ENCODE peak calls at places on chromosome 20, in four cellular contexts. One of them, this sample, is unnamed.

GRCh38 chr20:14896569-14896968 is 559.2 kb upstream of the FLRT3 start:
- DNase-seq in NB4: no peak
- DNase-seq in astrocyte: no peak
- DNase-seq in BE2C: no peak
- DNase-seq in this sample: no peak

GRCh38 chr20:19211252-19211651 is 1.2 kb upstream of the SLC24A3 start:
- DNase-seq in NB4: no peak
- DNase-seq in astrocyte: no peak
- DNase-seq in BE2C: no peak
- DNase-seq in this sample: no peak

GRCh38 chr20:53582574-53583351 is 10.9 kb downstream of the ZNF217 start:
- DNase-seq in NB4: peak
- DNase-seq in astrocyte: peak
- DNase-seq in BE2C: peak
- DNase-seq in this sample: peak

GRCh38 chr20:48102821-48103635 is 317.7 kb upstream of the SULF2 start:
- DNase-seq in NB4: no peak
- DNase-seq in astrocyte: peak
- DNase-seq in BE2C: no peak
- DNase-seq in this sample: no peak

GRCh38 chr20:33673411-33674293 is 576 bp downstream of the NECAB3 start:
- DNase-seq in NB4: peak
- DNase-seq in astrocyte: no peak
- DNase-seq in BE2C: no peak
- DNase-seq in this sample: no peak

GRCh38 chr20:47154089-47154488 is 202.4 kb downstream of the ZMYND8 start:
- DNase-seq in NB4: no peak
- DNase-seq in astrocyte: no peak
- DNase-seq in BE2C: no peak
- DNase-seq in this sample: no peak

GRCh38 chr20:40525356-40525755 is 163.7 kb downstream of the MAFB start:
- DNase-seq in NB4: no peak
- DNase-seq in astrocyte: peak
- DNase-seq in BE2C: no peak
- DNase-seq in this sample: no peak

GRCh38 chr20:23350855-23351838 is 556 bp downstream of the NXT1 start:
- DNase-seq in NB4: peak
- DNase-seq in astrocyte: peak
- DNase-seq in BE2C: peak
- DNase-seq in this sample: peak

GRCh38 chr20:32908334-32909292 is 49.9 kb downstream of the EFCAB8 start:
- DNase-seq in NB4: peak
- DNase-seq in astrocyte: no peak
- DNase-seq in BE2C: no peak
- DNase-seq in this sample: no peak

GRCh38 chr20:62625516-62625915 is 16.8 kb upstream of the SLCO4A1 start:
- DNase-seq in NB4: no peak
- DNase-seq in astrocyte: no peak
- DNase-seq in BE2C: no peak
- DNase-seq in this sample: no peak

GRCh38 chr20:62624719-62625455 is 17.4 kb upstream of the SLCO4A1 start:
- DNase-seq in NB4: no peak
- DNase-seq in astrocyte: no peak
- DNase-seq in BE2C: no peak
- DNase-seq in this sample: no peak

GRCh38 chr20:62623488-62624324 is 18.6 kb upstream of the SLCO4A1 start:
- DNase-seq in NB4: peak
- DNase-seq in astrocyte: peak
- DNase-seq in BE2C: peak
- DNase-seq in this sample: peak

GRCh38 chr20:62622877-62623487 is 19.3 kb upstream of the SLCO4A1 start:
- DNase-seq in NB4: no peak
- DNase-seq in astrocyte: no peak
- DNase-seq in BE2C: no peak
- DNase-seq in this sample: no peak

DNA sequence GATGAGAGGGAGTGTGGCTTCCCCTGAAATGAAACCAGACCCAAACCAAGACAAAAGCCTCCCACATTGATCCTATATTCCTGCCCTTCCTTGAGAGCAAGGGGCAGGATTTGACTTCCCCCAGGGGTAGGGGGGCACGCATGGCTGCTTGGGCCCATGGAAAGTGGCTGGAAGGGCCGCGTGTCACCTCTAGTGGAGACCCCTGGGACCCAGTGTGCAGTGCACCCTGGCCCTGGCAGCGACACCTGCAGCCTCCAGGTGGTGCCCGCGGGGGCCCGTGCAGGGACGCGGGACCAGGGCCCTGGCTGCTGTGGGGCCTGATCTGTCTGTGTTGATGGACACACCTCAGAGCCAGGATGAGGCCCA is 18.0 kb upstream of the SLCO4A1 start:
- DNase-seq in NB4: no peak
- DNase-seq in astrocyte: no peak
- DNase-seq in BE2C: peak
- DNase-seq in this sample: no peak
- H3K4me3 ChIP-seq in NB4: no peak
- H3K4me3 ChIP-seq in astrocyte: no peak
- H3K4me3 ChIP-seq in BE2C: no peak
- H3K4me3 ChIP-seq in this sample: no peak

GRCh38 chr20:43665466-43666176 is 1.3 kb upstream of the MYBL2 start:
- DNase-seq in NB4: no peak
- DNase-seq in astrocyte: no peak
- DNase-seq in BE2C: no peak
- DNase-seq in this sample: no peak

GRCh38 chr20:43667341-43668132 is 623 bp downstream of the MYBL2 start:
- DNase-seq in NB4: peak
- DNase-seq in astrocyte: no peak
- DNase-seq in BE2C: peak
- DNase-seq in this sample: no peak

GRCh38 chr20:43670423-43670822 is 3.5 kb downstream of the MYBL2 start:
- DNase-seq in NB4: no peak
- DNase-seq in astrocyte: no peak
- DNase-seq in BE2C: no peak
- DNase-seq in this sample: no peak

GRCh38 chr20:43666376-43667328 is at the start of gene MYBL2:
- DNase-seq in NB4: peak
- DNase-seq in astrocyte: peak
- DNase-seq in BE2C: peak
- DNase-seq in this sample: peak

DNA sequence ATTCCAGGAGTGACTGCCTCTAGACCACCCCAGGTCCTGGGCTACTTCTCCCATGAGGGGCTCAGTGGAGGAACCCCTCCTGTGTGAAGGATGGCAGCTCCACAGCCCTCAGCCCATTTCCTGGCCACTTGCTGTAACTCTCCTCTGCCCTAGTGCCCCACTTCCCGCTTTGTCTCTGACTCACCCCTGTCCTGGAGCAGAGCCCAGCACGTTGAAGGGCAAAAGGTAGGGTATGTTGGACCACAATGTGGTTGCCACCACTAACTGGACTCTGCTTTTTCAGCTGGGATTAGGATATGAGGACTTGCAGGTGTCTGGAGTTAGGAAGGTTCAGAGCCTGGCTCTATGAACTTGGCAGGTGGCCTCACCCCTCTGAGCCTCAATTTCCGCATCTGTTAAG is 2.4 kb downstream of the MYBL2 start:
- DNase-seq in NB4: peak
- DNase-seq in astrocyte: peak
- DNase-seq in BE2C: no peak
- DNase-seq in this sample: peak
- H3K4me3 ChIP-seq in NB4: no peak
- H3K4me3 ChIP-seq in astrocyte: no peak
- H3K4me3 ChIP-seq in BE2C: no peak
- H3K4me3 ChIP-seq in this sample: no peak

DNA sequence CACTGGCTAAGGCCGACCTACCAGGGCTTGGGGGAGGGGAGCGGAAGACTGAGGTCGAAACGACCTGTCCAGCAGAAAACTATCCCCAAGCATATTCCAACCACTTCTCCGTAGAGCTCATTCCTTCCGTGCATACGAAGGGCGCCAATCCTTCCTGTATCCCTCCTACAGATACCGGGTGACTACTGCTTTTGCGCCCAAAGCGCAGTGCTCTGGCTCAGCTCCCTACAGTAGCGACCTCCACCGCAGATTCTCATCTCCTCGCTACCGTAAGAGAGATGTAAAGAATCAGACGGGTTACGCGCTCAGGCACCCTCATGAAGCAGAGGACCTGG is 666 bp upstream of the NNAT start:
- DNase-seq in NB4: no peak
- DNase-seq in astrocyte: no peak
- DNase-seq in BE2C: no peak
- DNase-seq in this sample: no peak
- H3K4me3 ChIP-seq in NB4: no peak
- H3K4me3 ChIP-seq in astrocyte: no peak
- H3K4me3 ChIP-seq in BE2C: no peak
- H3K4me3 ChIP-seq in this sample: no peak

GRCh38 chr20:57147185-57147584 is 119.3 kb downstream of the BMP7 start:
- DNase-seq in NB4: no peak
- DNase-seq in astrocyte: no peak
- DNase-seq in BE2C: no peak
- DNase-seq in this sample: no peak
- H3K4me3 ChIP-seq in NB4: no peak
- H3K4me3 ChIP-seq in astrocyte: no peak
- H3K4me3 ChIP-seq in BE2C: no peak
- H3K4me3 ChIP-seq in this sample: no peak

GRCh38 chr20:4726710-4727391 is 5.1 kb downstream of the PRND start:
- DNase-seq in NB4: peak
- DNase-seq in astrocyte: peak
- DNase-seq in BE2C: no peak
- DNase-seq in this sample: peak
- H3K4me3 ChIP-seq in NB4: no peak
- H3K4me3 ChIP-seq in astrocyte: peak
- H3K4me3 ChIP-seq in BE2C: no peak
- H3K4me3 ChIP-seq in this sample: no peak

DNA sequence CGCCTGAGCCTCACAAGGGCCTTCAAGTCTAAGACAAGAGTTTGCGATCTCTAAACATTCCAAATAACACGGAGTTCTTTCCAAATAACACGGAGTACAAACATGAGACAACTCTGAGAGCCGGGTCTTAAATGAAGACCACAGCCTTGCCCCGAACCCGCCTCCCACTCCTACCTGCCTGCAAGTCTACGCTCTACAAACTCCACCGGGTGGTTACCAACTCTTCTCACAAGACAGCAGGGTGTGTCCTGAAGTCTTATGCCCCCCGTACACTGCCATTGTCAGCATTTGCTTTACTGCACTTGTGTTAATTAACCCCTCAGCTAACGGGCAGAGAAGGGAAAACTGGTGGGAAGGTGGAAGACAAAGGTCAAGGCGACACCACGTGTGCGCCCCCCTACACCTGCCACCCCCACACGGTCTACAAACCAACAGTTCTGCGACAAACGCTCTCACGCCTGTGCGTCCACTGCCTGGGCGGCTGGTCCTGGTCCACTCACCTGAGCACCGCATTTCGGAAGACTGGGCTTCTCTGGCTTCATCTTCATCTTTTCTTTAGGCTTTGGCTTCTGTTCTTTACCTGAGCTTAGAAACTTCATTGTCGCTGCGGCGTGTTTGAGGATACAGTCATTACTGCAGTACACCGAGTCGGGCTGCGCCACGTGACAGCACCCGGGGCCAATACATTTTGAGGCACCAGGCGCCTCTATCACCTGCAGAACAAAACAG is 19.5 kb downstream of the DIDO1 start:
- DNase-seq in NB4: no peak
- DNase-seq in astrocyte: no peak
- DNase-seq in BE2C: no peak
- DNase-seq in this sample: no peak
- H3K4me3 ChIP-seq in NB4: no peak
- H3K4me3 ChIP-seq in astrocyte: no peak
- H3K4me3 ChIP-seq in BE2C: no peak
- H3K4me3 ChIP-seq in this sample: no peak

GRCh38 chr20:11677445-11678235 is 240.1 kb upstream of the BTBD3 start:
- DNase-seq in NB4: no peak
- DNase-seq in astrocyte: no peak
- DNase-seq in BE2C: no peak
- DNase-seq in this sample: no peak

GRCh38 chr20:11676618-11677289 is 240.9 kb upstream of the BTBD3 start:
- DNase-seq in NB4: peak
- DNase-seq in astrocyte: peak
- DNase-seq in BE2C: peak
- DNase-seq in this sample: peak

GRCh38 chr20:11672959-11673358 is 244.7 kb upstream of the BTBD3 start:
- DNase-seq in NB4: no peak
- DNase-seq in astrocyte: no peak
- DNase-seq in BE2C: no peak
- DNase-seq in this sample: no peak

GRCh38 chr20:11671015-11671511 is 246.6 kb upstream of the BTBD3 start:
- DNase-seq in NB4: no peak
- DNase-seq in astrocyte: no peak
- DNase-seq in BE2C: no peak
- DNase-seq in this sample: no peak

DNA sequence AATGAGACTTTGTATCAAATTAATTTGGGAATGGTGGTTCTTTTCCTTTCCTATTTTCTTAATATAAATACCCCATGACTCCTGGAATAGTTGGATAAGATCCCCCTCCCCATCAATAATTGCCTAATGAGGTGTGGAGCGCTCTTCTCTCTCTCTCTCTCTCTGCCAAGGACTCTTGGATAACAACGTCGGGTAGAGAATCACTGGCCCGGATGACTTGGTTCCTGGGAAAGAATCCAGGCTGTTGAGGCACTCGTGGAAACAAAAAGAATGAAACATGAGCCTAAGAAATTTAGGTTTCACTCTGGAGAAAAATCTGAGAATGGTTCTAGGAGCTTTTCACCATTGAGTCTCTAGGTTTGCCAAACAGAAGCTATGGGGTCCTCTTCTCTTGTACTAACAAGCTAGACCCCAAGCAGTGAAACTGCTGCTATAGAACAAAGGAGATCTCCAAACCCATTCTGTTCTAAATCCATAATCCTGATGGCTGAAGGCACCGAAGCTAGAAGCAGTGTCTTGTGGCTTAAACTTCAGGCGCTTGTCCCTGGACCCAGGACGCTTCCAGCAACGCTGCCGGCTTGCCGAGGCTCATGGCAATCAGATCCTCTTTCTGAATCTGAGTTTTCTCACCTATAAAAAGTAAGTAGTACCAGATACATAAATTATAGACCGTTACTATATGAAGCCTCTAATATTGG is 241.6 kb upstream of the BTBD3 start:
- DNase-seq in NB4: no peak
- DNase-seq in astrocyte: peak
- DNase-seq in BE2C: no peak
- DNase-seq in this sample: no peak
- H3K4me3 ChIP-seq in NB4: no peak
- H3K4me3 ChIP-seq in astrocyte: no peak
- H3K4me3 ChIP-seq in BE2C: no peak
- H3K4me3 ChIP-seq in this sample: no peak

GRCh38 chr20:41668057-41668749 is 50.0 kb upstream of the CHD6 start:
- DNase-seq in NB4: no peak
- DNase-seq in astrocyte: no peak
- DNase-seq in BE2C: no peak
- DNase-seq in this sample: no peak
- H3K4me3 ChIP-seq in NB4: no peak
- H3K4me3 ChIP-seq in astrocyte: no peak
- H3K4me3 ChIP-seq in BE2C: no peak
- H3K4me3 ChIP-seq in this sample: no peak